ENCODE peak calls at places on chromosomes 4 and X, in ten cellular contexts. R is endothelial cell; C is CD4-positive, alpha-beta memory T cell; H is AG08396; A is activated T-helper 1 cell treated with Interleukin-2 at 50 U/mL for 16 hours; Y is stimulated activated CD4-positive, alpha-beta T cell treated with anti-CD3 and anti-CD28 coated beads, Interleukin-15, amount 100 ng/mL, for 24 hours; Z is naive thymus-derived CD8-positive, alpha-beta T cell; T is effector CD4-positive, alpha-beta T cell; Q is DMS 273 treated with DMSO at 0.1 percent for 48 hours; G is T-helper 9 cell. W is an unnamed sample.

GRCh38 chr4:89129080-89129640 is 17.8 kb downstream of the TIGD2 start:
- DNase-seq in G (no peak), R (no peak), H (peak; percentile 28), Y (no peak), A (no peak), T (no peak), Q (no peak), Z (no peak), C (no peak), W (no peak)

GRCh38 chr4:6539009-6539764 is 35.8 kb upstream of the MAN2B2 start:
- DNase-seq in Q (no peak), G (no peak), Y (no peak), Z (no peak), C (no peak), A (no peak), T (no peak), H (no peak), R (no peak), W (no peak)

GRCh38 chr4:167578906-167579305 is 344.6 kb upstream of the SPOCK3 start:
- DNase-seq in R (no peak), G (no peak), C (no peak), Z (no peak), A (no peak), Q (no peak), T (no peak), Y (no peak), H (no peak), W (no peak)

GRCh38 chr4:52621567-52621966 is 37.5 kb downstream of the USP46 start:
- DNase-seq in R (no peak), T (no peak), A (no peak), Y (no peak), Z (no peak), H (no peak), Q (no peak), G (no peak), C (no peak), W (no peak)

GRCh38 chr4:48333587-48333986 is 7.7 kb upstream of the SLAIN2 start:
- DNase-seq in A (no peak), C (no peak), R (no peak), H (no peak), Q (no peak), Z (no peak), Y (no peak), G (no peak), T (no peak), W (no peak)

GRCh38 chr4:52718123-52718522 is 33.1 kb downstream of the ERVMER34-1 start:
- DNase-seq in A (no peak), Q (no peak), H (no peak), R (no peak), T (no peak), Y (peak; percentile 39), Z (no peak), C (no peak), G (no peak), W (no peak)

GRCh38 chrX:68694429-68695205 is 47.2 kb downstream of the STARD8 start:
- DNase-seq in Z (no peak), H (no peak), G (no peak), A (no peak), Q (no peak), C (no peak), R (no peak), Y (peak; percentile 3), T (no peak), W (no peak)

GRCh38 chr4:2248044-2248780 is 6.3 kb upstream of the HAUS3 start:
- DNase-seq in C (no peak), Y (peak; percentile 0), Z (no peak), T (no peak), G (no peak), H (peak; percentile 4), R (no peak), Q (no peak), A (no peak), W (no peak)

W was measured in activated gamma-delta T cell.